ENCODE peak calls at places on chromosome 5, in five cellular contexts. W is left ventricle myocardium inferior, X is mesothelial cell of epicardium, E is mucosa of descending colon, L is choroid plexus epithelial cell. Q is an unnamed sample.

GRCh38 chr5:135141303-135142268 is 107.6 kb upstream of the PITX1 start:
- DNase-seq in W (no peak), L (no peak), X (no peak), E (peak; percentile 31), Q (peak; percentile 47)

GRCh38 chr5:150356575-150357284 is 767 bp upstream of the TCOF1 start:
- DNase-seq in W (no peak), X (no peak), E (peak; percentile 25), L (no peak), Q (no peak)

GRCh38 chr5:114243281-114243982 is 118.4 kb upstream of the KCNN2 start:
- DNase-seq in X (no peak), E (no peak), L (peak; percentile 68), W (no peak), Q (no peak)

GRCh38 chr5:178382689-178383276 is 150.2 kb upstream of the PHYKPL start:
- DNase-seq in W (no peak), L (no peak), X (no peak), E (no peak), Q (no peak)

GRCh38 chr5:88144219-88145040 is 124.2 kb downstream of the TMEM161B start:
- DNase-seq in X (no peak), E (no peak), L (no peak), W (no peak), Q (peak; percentile 59)

GRCh38 chr5:58886315-58887207 is 303.7 kb downstream of the RAB3C start:
- DNase-seq in E (peak; percentile 52), X (peak; percentile 42), L (peak; percentile 89), W (peak; percentile 42), Q (no peak)

GRCh38 chr5:3590253-3590966 is 5.2 kb upstream of the IRX1 start:
- DNase-seq in X (no peak), W (no peak), E (no peak), L (no peak), Q (no peak)

GRCh38 chr5:106312360-106312759 is 1358.4 kb downstream of the EFNA5 start:
- DNase-seq in L (peak; percentile 51), E (no peak), X (no peak), W (no peak), Q (no peak)

GRCh38 chr5:170306381-170306790 is 8.8 kb upstream of the LCP2 start:
- DNase-seq in L (peak; percentile 76), W (peak; percentile 59), E (no peak), X (no peak), Q (no peak)

GRCh38 chr5:86684222-86684621 is 66.5 kb downstream of the COX7C start:
- DNase-seq in L (peak; percentile 52), E (no peak), X (no peak), W (no peak), Q (no peak)

GRCh38 chr5:154654484-154655375 is 100.4 kb upstream of the LARP1 start:
- DNase-seq in E (no peak), X (no peak), L (peak; percentile 39), W (no peak), Q (no peak)

GRCh38 chr5:174503461-174504265 is 220.7 kb upstream of the MSX2 start:
- DNase-seq in W (no peak), X (no peak), E (peak; percentile 40), L (peak; percentile 49), Q (no peak)

GRCh38 chr5:50559955-50560354 is 106.5 kb upstream of the PARP8 start:
- DNase-seq in L (no peak), X (no peak), E (no peak), W (no peak), Q (no peak)

GRCh38 chr5:176436641-176437040 is 11.5 kb upstream of the FAF2 start:
- DNase-seq in X (no peak), L (peak; percentile 57), E (no peak), W (no peak), Q (no peak)

GRCh38 chr5:145923405-145923804 is 13.0 kb upstream of the SH3RF2 start:
- DNase-seq in W (no peak), E (no peak), X (no peak), L (no peak), Q (no peak)

GRCh38 chr5:139808481-139809330 is 13.1 kb downstream of the PSD2 start:
- DNase-seq in E (peak; percentile 44), L (peak; percentile 42), X (peak; percentile 52), W (peak; percentile 27), Q (no peak)

GRCh38 chr5:32572778-32573480 is 12.4 kb upstream of the SUB1 start:
- DNase-seq in L (no peak), X (no peak), E (no peak), W (no peak), Q (no peak)

GRCh38 chr5:140296289-140296688 is 6.6 kb downstream of the PFDN1 start:
- DNase-seq in W (no peak), E (no peak), X (no peak), L (no peak), Q (no peak)

GRCh38 chr5:56601641-56602071 is 213.7 kb upstream of the MAP3K1 start:
- DNase-seq in W (no peak), E (no peak), X (no peak), L (peak; percentile 50), Q (no peak)

GRCh38 chr5:22250528-22250927 is 602.6 kb downstream of the CDH12 start:
- DNase-seq in L (no peak), E (no peak), W (no peak), X (no peak), Q (no peak)

GRCh38 chr5:159099049-159099760 is 511 bp downstream of the EBF1 start:
- DNase-seq in E (no peak), L (peak; percentile 68), W (no peak), X (no peak), Q (no peak)

GRCh38 chr5:112647428-112647827 is 90.3 kb upstream of the APC start:
- DNase-seq in L (no peak), X (no peak), W (no peak), E (no peak), Q (no peak)

GRCh38 chr5:139381837-139382361 is 1.2 kb downstream of the SLC23A1 start:
- DNase-seq in L (no peak), E (no peak), W (no peak), X (no peak), Q (peak; percentile 55)

GRCh38 chr5:98843481-98843880 is 70.0 kb downstream of the RGMB start:
- DNase-seq in W (no peak), L (no peak), E (no peak), X (no peak), Q (no peak)

GRCh38 chr5:73229271-73229670 is 56.3 kb downstream of the TMEM174 start:
- DNase-seq in E (no peak), L (peak; percentile 85), W (no peak), X (no peak), Q (no peak)

GRCh38 chr5:65440456-65440855 is 41.3 kb downstream of the ADAMTS6 start:
- DNase-seq in E (no peak), X (no peak), W (no peak), L (no peak), Q (no peak)

GRCh38 chr5:143060018-143060417 is 289.8 kb downstream of the ARHGAP26 start:
- DNase-seq in W (no peak), X (no peak), L (no peak), E (no peak), Q (no peak)

GRCh38 chr5:141330299-141331080 is at the start of gene PCDHGA1:
- DNase-seq in X (no peak), L (peak; percentile 67), W (no peak), E (peak; percentile 35), Q (no peak)

GRCh38 chr5:36017004-36017403 is 25.8 kb upstream of the UGT3A1 start:
- DNase-seq in E (peak; percentile 12), L (no peak), X (no peak), W (no peak), Q (no peak)

GRCh38 chr5:140038373-140038957 is 4.6 kb downstream of the NRG2 start:
- DNase-seq in W (no peak), X (no peak), L (peak; percentile 67), E (peak; percentile 3), Q (no peak)

GRCh38 chr5:165805756-165806155 is 2300.3 kb downstream of the MAT2B start:
- DNase-seq in E (peak; percentile 7), X (no peak), L (no peak), W (no peak), Q (no peak)

GRCh38 chr5:106094836-106095235 is 1575.9 kb downstream of the EFNA5 start:
- DNase-seq in E (no peak), L (no peak), X (no peak), W (no peak), Q (no peak)

GRCh38 chr5:90982576-90982975 is 400.5 kb downstream of the ARRDC3 start:
- DNase-seq in W (no peak), X (no peak), E (no peak), L (peak; percentile 94), Q (no peak)

GRCh38 chr5:151739395-151739794 is 19.0 kb downstream of the ATOX1 start:
- DNase-seq in W (no peak), L (peak; percentile 31), E (no peak), X (no peak), Q (no peak)
- TF ChIP-seq CTCF in W (no peak), L (peak; percentile 32), E (no peak), X (no peak), Q (no peak)

GRCh38 chr5:31485376-31486207 is 46.3 kb downstream of the DROSHA start:
- DNase-seq in E (peak; percentile 77), W (no peak), X (no peak), L (no peak), Q (no peak)

GRCh38 chr5:31492824-31493223 is 39.1 kb downstream of the DROSHA start:
- DNase-seq in L (peak; percentile 19), X (no peak), E (no peak), W (no peak), Q (no peak)

GRCh38 chr5:31481531-31481930 is 50.4 kb downstream of the DROSHA start:
- DNase-seq in W (no peak), L (no peak), E (no peak), X (no peak), Q (no peak)

DNA sequence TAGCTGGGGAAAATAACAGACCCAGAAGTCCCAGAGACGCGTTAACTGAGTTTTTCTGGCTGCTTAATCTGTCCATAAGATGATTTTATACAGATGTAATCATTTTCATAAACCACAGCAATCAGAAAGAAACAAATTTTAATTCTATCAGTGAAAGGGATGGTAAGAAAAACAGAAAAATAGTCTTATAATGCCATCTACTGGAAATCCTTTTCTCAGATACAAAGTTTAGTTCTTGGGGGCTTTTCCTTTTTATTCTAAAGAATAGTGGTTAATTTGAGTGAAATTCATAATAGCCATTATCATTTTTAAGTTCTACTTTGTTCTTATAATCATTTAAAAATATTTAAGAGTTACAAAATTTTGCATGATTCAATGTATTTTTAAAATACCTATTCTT is 44.4 kb downstream of the DROSHA start:
- DNase-seq in L (no peak), W (no peak), E (no peak), X (no peak), Q (no peak)
- TF ChIP-seq CTCF in L (peak; percentile 12), W (no peak), E (no peak), X (no peak), Q (no peak)

GRCh38 chr5:128427901-128428300 is 110.1 kb downstream of the FBN2 start:
- DNase-seq in E (no peak), X (no peak), W (no peak), L (peak; percentile 72), Q (no peak)
- TF ChIP-seq CTCF in E (no peak), X (no peak), W (no peak), L (no peak), Q (no peak)

DNA sequence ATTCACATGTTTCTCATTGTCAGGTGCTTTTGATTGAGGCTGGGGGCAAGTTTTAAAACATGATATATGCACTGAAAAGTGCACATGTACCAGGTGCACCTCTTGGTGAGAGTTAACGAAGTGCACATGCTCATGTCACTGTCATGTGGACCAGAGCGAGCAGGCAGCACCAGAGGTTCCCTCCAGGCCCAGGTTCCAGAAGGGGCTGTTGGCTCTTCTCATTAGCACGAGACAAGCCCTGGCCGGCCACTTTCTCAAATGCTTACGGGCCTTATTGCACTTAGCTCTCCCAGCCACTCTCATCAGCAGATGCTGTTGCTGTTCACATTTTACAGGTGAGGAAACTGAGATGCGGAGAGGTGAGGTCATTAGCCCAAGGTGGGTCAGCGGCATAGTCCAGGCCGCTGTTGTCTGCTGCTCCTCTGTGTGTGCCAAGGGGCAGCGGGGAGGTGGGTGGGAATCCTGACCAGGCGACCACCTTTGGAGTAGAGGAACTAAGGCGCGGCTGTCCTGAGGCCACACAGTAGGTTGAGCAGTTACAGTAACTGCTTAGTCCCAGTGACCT is 27.4 kb downstream of the TENT4A start:
- DNase-seq in W (no peak), L (no peak), X (no peak), E (no peak), Q (no peak)
- TF ChIP-seq CTCF in W (no peak), L (no peak), X (no peak), E (no peak), Q (no peak)

Q was measured in suprapubic skin.